ENCODE peak calls at places on chromosomes 11 and 22, in five cellular contexts. One of them, this sample, is unnamed.

GRCh38 chr11:38593649-38594048 is 1995.6 kb upstream of the RAG2 start:
- DNase-seq in H9: no peak
- DNase-seq in neuronal stem cell: no peak
- DNase-seq in mesenchymal stem cell: peak; percentile 36
- DNase-seq in trophoblast cell: peak; percentile 3
- DNase-seq in this sample: no peak

GRCh38 chr22:36506637-36507517 is at the start of gene FOXRED2:
- DNase-seq in H9: peak; percentile 89
- DNase-seq in neuronal stem cell: peak; percentile 74
- DNase-seq in mesenchymal stem cell: peak; percentile 77
- DNase-seq in trophoblast cell: peak; percentile 91
- DNase-seq in this sample: peak; percentile 39

GRCh38 chr22:32218470-32218869 is 13.6 kb upstream of the RFPL2 start:
- DNase-seq in H9: no peak
- DNase-seq in neuronal stem cell: no peak
- DNase-seq in mesenchymal stem cell: no peak
- DNase-seq in trophoblast cell: peak; percentile 69
- DNase-seq in this sample: no peak

GRCh38 chr11:35289821-35290220 is 129.5 kb downstream of the SLC1A2 start:
- DNase-seq in H9: no peak
- DNase-seq in neuronal stem cell: no peak
- DNase-seq in mesenchymal stem cell: peak; percentile 50
- DNase-seq in trophoblast cell: peak; percentile 20
- DNase-seq in this sample: no peak

GRCh38 chr11:130786987-130787688 is 129.1 kb downstream of the SNX19 start:
- DNase-seq in H9: no peak
- DNase-seq in neuronal stem cell: no peak
- DNase-seq in mesenchymal stem cell: no peak
- DNase-seq in trophoblast cell: no peak
- DNase-seq in this sample: no peak

GRCh38 chr11:57597971-57598830 is 716 bp downstream of the SERPING1 start:
- DNase-seq in H9: peak; percentile 94
- DNase-seq in neuronal stem cell: peak; percentile 97
- DNase-seq in mesenchymal stem cell: peak; percentile 42
- DNase-seq in trophoblast cell: peak; percentile 80
- DNase-seq in this sample: peak; percentile 87

GRCh38 chr11:129372609-129373488 is 2.8 kb upstream of the BARX2 start:
- DNase-seq in H9: peak; percentile 61
- DNase-seq in neuronal stem cell: peak; percentile 31
- DNase-seq in mesenchymal stem cell: peak; percentile 6
- DNase-seq in trophoblast cell: peak; percentile 34
- DNase-seq in this sample: peak; percentile 78

GRCh38 chr22:33806191-33806590 is 114.1 kb downstream of the LARGE1 start:
- DNase-seq in H9: no peak
- DNase-seq in neuronal stem cell: no peak
- DNase-seq in mesenchymal stem cell: peak; percentile 75
- DNase-seq in trophoblast cell: no peak
- DNase-seq in this sample: no peak

DNA sequence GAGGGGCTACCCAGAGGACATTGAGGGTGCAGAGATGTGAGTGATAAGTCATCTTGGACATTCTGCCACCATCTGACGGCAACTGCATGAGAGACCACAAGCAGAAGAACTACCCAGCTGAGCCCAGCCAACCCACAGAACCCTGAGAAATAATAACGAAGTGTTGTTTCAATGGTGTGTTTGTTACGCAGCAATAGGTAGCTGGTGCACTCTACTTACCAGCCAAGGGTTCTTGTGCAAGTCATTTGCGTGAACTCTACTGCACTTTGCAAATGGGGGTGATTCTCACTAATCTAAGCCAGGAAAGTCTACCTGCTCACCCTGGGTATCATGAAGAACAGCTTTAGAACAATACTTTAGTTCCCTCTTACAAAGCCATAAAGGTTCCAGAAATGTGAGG is 15.8 kb upstream of the CELSR1 start:
- DNase-seq in H9: no peak
- DNase-seq in neuronal stem cell: no peak
- DNase-seq in mesenchymal stem cell: no peak
- DNase-seq in trophoblast cell: no peak
- DNase-seq in this sample: no peak
- H2BK12ac ChIP-seq in H9: no peak overlapping the region
- H2BK12ac ChIP-seq in neuronal stem cell: no peak overlapping the region
- H2BK12ac ChIP-seq in mesenchymal stem cell: no peak overlapping the region
- H2BK12ac ChIP-seq in trophoblast cell: no peak overlapping the region
- H2BK12ac ChIP-seq in this sample: no peak overlapping the region

DNA sequence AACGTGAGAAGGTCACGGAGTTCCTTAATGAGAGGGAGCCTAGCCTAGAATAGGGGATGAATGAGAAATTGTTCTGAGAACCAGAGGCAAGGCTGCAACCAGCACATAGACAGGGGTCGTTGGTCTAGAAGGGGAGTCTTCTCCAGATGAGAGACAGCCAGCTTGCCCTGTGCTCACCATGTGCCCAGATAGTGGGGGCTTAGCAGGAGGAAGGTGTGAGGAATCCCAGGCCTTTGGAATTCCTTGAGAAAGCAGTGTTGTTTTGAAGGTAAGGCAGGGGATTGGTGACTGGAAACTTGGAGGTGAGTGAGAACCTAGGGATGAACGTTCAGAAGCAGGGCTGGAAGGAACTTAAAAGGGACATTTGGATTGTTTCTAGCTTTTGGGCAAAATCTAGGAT is 29.4 kb downstream of the RCOR2 start:
- DNase-seq in H9: no peak
- DNase-seq in neuronal stem cell: no peak
- DNase-seq in mesenchymal stem cell: no peak
- DNase-seq in trophoblast cell: no peak
- DNase-seq in this sample: no peak
- H2BK12ac ChIP-seq in H9: no peak overlapping the region
- H2BK12ac ChIP-seq in neuronal stem cell: no peak overlapping the region
- H2BK12ac ChIP-seq in mesenchymal stem cell: peak overlapping the region; percentile 42
- H2BK12ac ChIP-seq in trophoblast cell: no peak overlapping the region
- H2BK12ac ChIP-seq in this sample: no peak overlapping the region

GRCh38 chr11:111980062-111980461 is 42.9 kb downstream of the DIXDC1 start:
- DNase-seq in H9: no peak
- DNase-seq in neuronal stem cell: no peak
- DNase-seq in mesenchymal stem cell: no peak
- DNase-seq in trophoblast cell: no peak
- DNase-seq in this sample: no peak
- H2BK12ac ChIP-seq in H9: no peak overlapping the region
- H2BK12ac ChIP-seq in neuronal stem cell: no peak overlapping the region
- H2BK12ac ChIP-seq in mesenchymal stem cell: no peak overlapping the region
- H2BK12ac ChIP-seq in trophoblast cell: no peak overlapping the region
- H2BK12ac ChIP-seq in this sample: no peak overlapping the region

DNA sequence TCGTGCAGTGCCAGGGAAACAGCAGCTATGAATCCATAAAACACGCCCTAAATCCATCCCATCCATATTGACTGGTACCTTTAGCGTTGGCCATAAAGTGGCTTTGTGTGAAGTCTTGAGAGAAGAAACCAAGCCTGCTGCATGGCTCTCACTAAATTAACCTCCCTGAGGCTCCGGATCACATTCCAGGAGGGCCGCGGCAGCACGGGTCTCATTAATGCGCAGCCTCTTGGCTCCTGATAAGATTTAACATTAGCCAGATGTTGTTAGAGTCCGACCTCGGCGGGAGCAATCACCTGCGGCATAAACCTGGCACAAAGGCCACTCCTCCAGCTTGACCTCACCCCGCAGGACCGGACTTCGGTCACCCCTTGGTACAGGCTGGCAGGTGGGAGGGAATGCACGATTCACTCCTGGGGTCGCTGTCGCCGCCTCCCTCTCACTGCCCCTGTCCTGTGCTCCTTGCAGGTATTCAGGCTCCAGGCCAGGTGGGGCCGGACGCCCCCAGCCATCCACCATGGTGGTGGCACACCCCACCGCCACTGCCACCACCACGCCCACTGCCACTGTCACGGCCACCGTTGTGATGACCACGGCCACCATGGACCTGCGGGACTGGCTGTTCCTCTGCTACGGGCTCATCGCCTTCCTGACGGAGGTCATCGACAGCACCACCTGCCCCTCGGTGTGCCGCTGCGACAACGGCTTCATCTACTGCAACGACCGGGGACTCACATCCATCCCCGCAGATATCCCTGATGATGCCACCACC is 50.0 kb downstream of the MACROD1 start:
- DNase-seq in H9: no peak
- DNase-seq in neuronal stem cell: no peak
- DNase-seq in mesenchymal stem cell: no peak
- DNase-seq in trophoblast cell: no peak
- DNase-seq in this sample: no peak
- H2BK12ac ChIP-seq in H9: no peak overlapping the region
- H2BK12ac ChIP-seq in neuronal stem cell: peak overlapping the region; percentile 75
- H2BK12ac ChIP-seq in mesenchymal stem cell: no peak overlapping the region
- H2BK12ac ChIP-seq in trophoblast cell: no peak overlapping the region
- H2BK12ac ChIP-seq in this sample: no peak overlapping the region

GRCh38 chr11:78140392-78141077 is 1.1 kb upstream of the ALG8 start:
- DNase-seq in H9: no peak
- DNase-seq in neuronal stem cell: no peak
- DNase-seq in mesenchymal stem cell: no peak
- DNase-seq in trophoblast cell: no peak
- DNase-seq in this sample: no peak

GRCh38 chr11:78138281-78138680 is 1.1 kb downstream of the ALG8 start:
- DNase-seq in H9: no peak
- DNase-seq in neuronal stem cell: no peak
- DNase-seq in mesenchymal stem cell: no peak
- DNase-seq in trophoblast cell: peak; percentile 63
- DNase-seq in this sample: no peak

GRCh38 chr11:78138694-78139421 is 568 bp downstream of the ALG8 start:
- DNase-seq in H9: no peak
- DNase-seq in neuronal stem cell: peak; percentile 3
- DNase-seq in mesenchymal stem cell: peak; percentile 14
- DNase-seq in trophoblast cell: peak; percentile 59
- DNase-seq in this sample: no peak

GRCh38 chr11:78145511-78146030 is 6.1 kb upstream of the ALG8 start:
- DNase-seq in H9: no peak
- DNase-seq in neuronal stem cell: no peak
- DNase-seq in mesenchymal stem cell: no peak
- DNase-seq in trophoblast cell: no peak
- DNase-seq in this sample: no peak

DNA sequence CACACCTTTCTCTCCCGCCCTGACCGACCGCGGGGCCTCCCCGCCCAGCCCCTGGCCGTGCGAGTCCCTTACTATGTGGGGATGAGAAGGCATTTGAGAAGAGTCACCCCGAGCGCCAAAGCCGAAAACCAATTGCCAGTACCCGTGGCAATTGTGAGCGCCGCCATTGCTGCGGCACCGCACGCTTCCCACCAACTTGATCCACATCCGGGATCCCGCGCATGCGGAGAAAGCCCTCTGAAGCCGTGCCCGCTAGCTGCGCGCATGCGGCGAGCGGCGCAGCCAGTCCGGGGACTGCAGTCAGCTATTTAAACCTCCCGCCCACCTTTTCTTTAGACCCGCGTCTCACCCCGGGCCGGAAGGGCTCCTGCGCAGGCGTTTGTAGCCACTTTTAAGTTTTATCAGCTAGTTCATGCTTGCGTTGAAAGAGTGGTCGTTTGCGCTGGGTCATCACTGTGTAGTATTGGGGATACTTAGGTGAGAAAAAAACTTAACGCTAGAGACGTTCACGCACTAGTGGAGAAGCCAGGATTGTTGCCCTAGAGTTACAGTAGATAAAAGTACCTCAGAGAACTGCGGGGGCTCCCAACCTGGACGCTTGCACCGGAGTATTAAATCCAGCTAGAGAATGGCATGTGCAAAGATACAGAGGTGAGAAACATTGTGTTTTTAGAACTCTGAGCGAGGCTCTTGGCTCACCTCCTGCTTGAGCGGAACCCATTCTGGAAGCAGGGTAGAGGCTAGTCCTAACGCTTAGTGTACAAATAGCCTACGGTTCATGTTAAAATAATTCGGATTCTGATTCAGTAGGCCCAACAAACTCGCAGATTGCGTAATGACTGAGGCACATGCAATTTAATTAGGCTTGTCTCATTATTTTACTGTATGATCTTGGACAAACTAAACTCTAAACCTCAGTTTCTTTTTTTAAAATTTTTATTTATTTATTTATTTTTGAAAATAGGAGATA is at the start of gene ALG8:
- DNase-seq in H9: peak; percentile 96
- DNase-seq in neuronal stem cell: peak; percentile 91
- DNase-seq in mesenchymal stem cell: peak; percentile 95
- DNase-seq in trophoblast cell: peak; percentile 99
- DNase-seq in this sample: peak; percentile 87
- H2BK12ac ChIP-seq in H9: no peak within 1 kb of the TSS
- H2BK12ac ChIP-seq in neuronal stem cell: no peak within 1 kb of the TSS
- H2BK12ac ChIP-seq in mesenchymal stem cell: no peak within 1 kb of the TSS
- H2BK12ac ChIP-seq in trophoblast cell: peak within 1 kb of the TSS; percentile 59
- H2BK12ac ChIP-seq in this sample: no peak within 1 kb of the TSS

GRCh38 chr11:88355887-88356286 is 18.4 kb upstream of the CTSC start:
- DNase-seq in H9: no peak
- DNase-seq in neuronal stem cell: no peak
- DNase-seq in mesenchymal stem cell: no peak
- DNase-seq in trophoblast cell: peak; percentile 20
- DNase-seq in this sample: no peak

GRCh38 chr11:88354909-88355308 is 17.4 kb upstream of the CTSC start:
- DNase-seq in H9: no peak
- DNase-seq in neuronal stem cell: no peak
- DNase-seq in mesenchymal stem cell: no peak
- DNase-seq in trophoblast cell: no peak
- DNase-seq in this sample: no peak

GRCh38 chr11:88353386-88353785 is 15.8 kb upstream of the CTSC start:
- DNase-seq in H9: no peak
- DNase-seq in neuronal stem cell: no peak
- DNase-seq in mesenchymal stem cell: no peak
- DNase-seq in trophoblast cell: no peak
- DNase-seq in this sample: no peak

GRCh38 chr11:88352139-88352538 is 14.6 kb upstream of the CTSC start:
- DNase-seq in H9: no peak
- DNase-seq in neuronal stem cell: no peak
- DNase-seq in mesenchymal stem cell: peak; percentile 19
- DNase-seq in trophoblast cell: no peak
- DNase-seq in this sample: no peak

GRCh38 chr11:88353835-88354496 is 16.4 kb upstream of the CTSC start:
- DNase-seq in H9: no peak
- DNase-seq in neuronal stem cell: no peak
- DNase-seq in mesenchymal stem cell: no peak
- DNase-seq in trophoblast cell: no peak
- DNase-seq in this sample: no peak
- H2BK12ac ChIP-seq in H9: no peak overlapping the region
- H2BK12ac ChIP-seq in neuronal stem cell: no peak overlapping the region
- H2BK12ac ChIP-seq in mesenchymal stem cell: no peak overlapping the region
- H2BK12ac ChIP-seq in trophoblast cell: no peak overlapping the region
- H2BK12ac ChIP-seq in this sample: no peak overlapping the region

DNA sequence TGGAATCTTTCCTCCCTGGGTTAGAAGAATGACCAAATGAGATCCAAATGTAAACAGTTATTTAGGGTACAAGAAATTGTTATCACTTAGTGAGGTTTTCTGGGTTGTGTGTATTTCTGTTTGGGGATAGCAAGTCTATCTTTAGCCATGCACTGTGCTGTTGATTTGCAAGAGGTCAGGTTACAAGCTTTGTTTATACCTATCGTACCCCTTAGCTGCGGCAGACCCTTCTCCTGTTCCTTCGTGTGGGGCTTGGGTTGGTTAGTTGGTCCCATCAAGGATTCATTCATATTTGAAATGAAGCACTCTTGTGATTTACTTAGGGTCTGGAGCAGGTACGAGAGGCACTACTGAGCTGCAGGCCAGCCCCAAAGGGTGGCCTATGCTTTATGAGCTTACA is 72.6 kb downstream of the USP35 start:
- DNase-seq in H9: no peak
- DNase-seq in neuronal stem cell: no peak
- DNase-seq in mesenchymal stem cell: no peak
- DNase-seq in trophoblast cell: no peak
- DNase-seq in this sample: no peak
- H2BK12ac ChIP-seq in H9: no peak overlapping the region
- H2BK12ac ChIP-seq in neuronal stem cell: no peak overlapping the region
- H2BK12ac ChIP-seq in mesenchymal stem cell: no peak overlapping the region
- H2BK12ac ChIP-seq in trophoblast cell: no peak overlapping the region
- H2BK12ac ChIP-seq in this sample: no peak overlapping the region

This sample was measured in H1.